ENCODE peak calls at places on chromosomes 12 and 14, in nine cellular contexts. One of them, this sample, is unnamed. For H3K4me1, the result is how much of the 10 kb centered on the place peaks cover.

GRCh38 chr14:74286736-74287135 is 16.0 kb downstream of the ABCD4 start:
- DNase-seq in psoas muscle: no peak
- DNase-seq in IMR-90: no peak
- DNase-seq in GM23338: no peak
- DNase-seq in uterus: no peak
- DNase-seq in CD8-positive, alpha-beta T cell: no peak
- DNase-seq in ovary: no peak
- DNase-seq in A549: no peak
- DNase-seq in sigmoid colon: no peak
- DNase-seq in this sample: no peak

GRCh38 chr12:53098354-53098981 is 1.0 kb downstream of the IGFBP6 start:
- DNase-seq in uterus: peak
- DNase-seq in GM23338: peak
- DNase-seq in CD8-positive, alpha-beta T cell: no peak
- DNase-seq in sigmoid colon: peak
- DNase-seq in A549: peak
- DNase-seq in IMR-90: peak
- DNase-seq in ovary: peak
- DNase-seq in psoas muscle: peak
- DNase-seq in this sample: peak

GRCh38 chr14:44657688-44658388 is 150.8 kb upstream of the FSCB start:
- DNase-seq in ovary: no peak
- DNase-seq in GM23338: peak
- DNase-seq in uterus: no peak
- DNase-seq in A549: no peak
- DNase-seq in sigmoid colon: no peak
- DNase-seq in IMR-90: peak
- DNase-seq in psoas muscle: no peak
- DNase-seq in CD8-positive, alpha-beta T cell: no peak
- DNase-seq in this sample: no peak

GRCh38 chr14:92877757-92878431 is 45.1 kb upstream of the CHGA start:
- DNase-seq in ovary: peak
- DNase-seq in GM23338: peak
- DNase-seq in IMR-90: no peak
- DNase-seq in psoas muscle: peak
- DNase-seq in A549: no peak
- DNase-seq in CD8-positive, alpha-beta T cell: no peak
- DNase-seq in uterus: peak
- DNase-seq in sigmoid colon: peak
- DNase-seq in this sample: peak

GRCh38 chr12:12749433-12749832 is 32.3 kb downstream of the CDKN1B start:
- DNase-seq in ovary: peak
- DNase-seq in sigmoid colon: no peak
- DNase-seq in IMR-90: no peak
- DNase-seq in CD8-positive, alpha-beta T cell: no peak
- DNase-seq in psoas muscle: no peak
- DNase-seq in A549: no peak
- DNase-seq in GM23338: peak
- DNase-seq in uterus: peak
- DNase-seq in this sample: no peak

GRCh38 chr12:10016881-10017280 is 6.5 kb downstream of the CLEC12B start:
- DNase-seq in A549: peak
- DNase-seq in uterus: no peak
- DNase-seq in ovary: no peak
- DNase-seq in CD8-positive, alpha-beta T cell: no peak
- DNase-seq in GM23338: no peak
- DNase-seq in IMR-90: no peak
- DNase-seq in psoas muscle: no peak
- DNase-seq in sigmoid colon: no peak
- DNase-seq in this sample: no peak

GRCh38 chr14:77889971-77890442 is 90.1 kb downstream of the ADCK1 start:
- DNase-seq in uterus: no peak
- DNase-seq in psoas muscle: no peak
- DNase-seq in CD8-positive, alpha-beta T cell: no peak
- DNase-seq in sigmoid colon: no peak
- DNase-seq in IMR-90: peak
- DNase-seq in A549: no peak
- DNase-seq in ovary: no peak
- DNase-seq in GM23338: no peak
- DNase-seq in this sample: no peak

GRCh38 chr14:43894534-43894933 is 612.5 kb downstream of the FSCB start:
- DNase-seq in IMR-90: peak
- DNase-seq in psoas muscle: no peak
- DNase-seq in uterus: no peak
- DNase-seq in A549: no peak
- DNase-seq in CD8-positive, alpha-beta T cell: no peak
- DNase-seq in ovary: no peak
- DNase-seq in GM23338: peak
- DNase-seq in sigmoid colon: no peak
- DNase-seq in this sample: no peak

DNA sequence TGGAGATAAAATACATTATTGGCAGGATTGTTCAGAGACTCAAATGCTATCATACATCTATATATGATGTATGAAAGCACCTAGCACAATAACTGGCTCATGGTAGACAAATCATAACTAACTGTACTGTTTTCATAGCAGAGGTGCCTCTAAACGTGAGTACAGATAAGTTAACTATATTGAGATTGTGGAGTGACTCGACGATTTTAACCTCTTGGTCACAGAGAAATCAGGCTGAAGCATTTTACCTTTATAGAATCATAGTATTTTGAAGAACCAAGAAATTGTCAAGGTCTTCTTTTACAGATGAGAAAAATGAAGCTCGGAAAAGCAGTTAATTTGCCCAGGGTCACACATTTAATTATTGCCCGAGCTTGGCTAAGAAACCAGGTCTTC is 666 bp upstream of the DERA start:
- DNase-seq in uterus: no peak
- DNase-seq in sigmoid colon: no peak
- DNase-seq in A549: no peak
- DNase-seq in IMR-90: no peak
- DNase-seq in psoas muscle: no peak
- DNase-seq in CD8-positive, alpha-beta T cell: no peak
- DNase-seq in GM23338: no peak
- DNase-seq in ovary: no peak
- DNase-seq in this sample: no peak
- H3K4me3 ChIP-seq in uterus: peak
- H3K4me3 ChIP-seq in sigmoid colon: peak
- H3K4me3 ChIP-seq in A549: peak
- H3K4me3 ChIP-seq in IMR-90: peak
- H3K4me3 ChIP-seq in psoas muscle: peak
- H3K4me3 ChIP-seq in CD8-positive, alpha-beta T cell: peak
- H3K4me3 ChIP-seq in GM23338: peak
- H3K4me3 ChIP-seq in ovary: no peak
- H3K4me3 ChIP-seq in this sample: no peak

GRCh38 chr12:89401433-89402086 is 49.3 kb upstream of the DUSP6 start:
- DNase-seq in ovary: no peak
- DNase-seq in psoas muscle: no peak
- DNase-seq in uterus: no peak
- DNase-seq in GM23338: no peak
- DNase-seq in sigmoid colon: no peak
- DNase-seq in CD8-positive, alpha-beta T cell: no peak
- DNase-seq in IMR-90: no peak
- DNase-seq in A549: no peak
- DNase-seq in this sample: no peak
- H3K4me1 ChIP-seq in ovary: under half
- H3K4me1 ChIP-seq in psoas muscle: under half
- H3K4me1 ChIP-seq in uterus: under half
- H3K4me1 ChIP-seq in GM23338: under half
- H3K4me1 ChIP-seq in sigmoid colon: under half
- H3K4me1 ChIP-seq in CD8-positive, alpha-beta T cell: under half
- H3K4me1 ChIP-seq in IMR-90: under half
- H3K4me1 ChIP-seq in A549: under half
- H3K4me1 ChIP-seq in this sample: under half

DNA sequence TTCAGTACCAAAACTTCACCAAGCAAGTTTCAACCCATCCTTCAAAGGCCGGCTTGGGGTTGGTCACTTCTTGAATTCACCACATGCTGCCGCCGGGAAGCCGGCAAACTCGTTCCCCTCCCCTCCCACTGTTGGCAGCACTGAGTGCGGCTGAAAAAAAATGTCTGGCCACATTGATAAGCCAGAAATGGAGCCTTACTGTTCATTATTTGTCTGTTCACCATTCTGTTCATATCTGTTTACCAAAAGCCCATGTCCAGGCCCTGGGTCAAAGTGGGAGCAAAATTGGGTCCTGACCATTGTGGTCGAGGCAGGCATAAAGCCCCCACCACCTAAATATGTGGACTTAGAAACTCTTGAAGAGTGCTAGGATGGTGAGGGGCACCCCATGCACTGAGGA is 7.3 kb upstream of the HSP90AA1 start:
- DNase-seq in A549: no peak
- DNase-seq in CD8-positive, alpha-beta T cell: no peak
- DNase-seq in sigmoid colon: no peak
- DNase-seq in ovary: no peak
- DNase-seq in psoas muscle: no peak
- DNase-seq in uterus: no peak
- DNase-seq in GM23338: peak
- DNase-seq in IMR-90: no peak
- DNase-seq in this sample: no peak
- TF ChIP-seq CTCF in A549: no peak
- TF ChIP-seq CTCF in CD8-positive, alpha-beta T cell: no peak
- TF ChIP-seq CTCF in sigmoid colon: no peak
- TF ChIP-seq CTCF in ovary: no peak
- TF ChIP-seq CTCF in psoas muscle: no peak
- TF ChIP-seq CTCF in uterus: no peak
- TF ChIP-seq CTCF in GM23338: no peak
- TF ChIP-seq CTCF in IMR-90: no peak
- TF ChIP-seq CTCF in this sample: no peak

GRCh38 chr14:21309238-21309636 is 29.4 kb downstream of the RPGRIP1 start:
- DNase-seq in psoas muscle: no peak
- DNase-seq in GM23338: no peak
- DNase-seq in IMR-90: no peak
- DNase-seq in A549: no peak
- DNase-seq in uterus: no peak
- DNase-seq in CD8-positive, alpha-beta T cell: no peak
- DNase-seq in sigmoid colon: no peak
- DNase-seq in ovary: no peak
- DNase-seq in this sample: no peak

GRCh38 chr14:21309956-21310355 is 30.1 kb downstream of the RPGRIP1 start:
- DNase-seq in uterus: no peak
- DNase-seq in IMR-90: no peak
- DNase-seq in sigmoid colon: no peak
- DNase-seq in CD8-positive, alpha-beta T cell: no peak
- DNase-seq in GM23338: no peak
- DNase-seq in psoas muscle: no peak
- DNase-seq in ovary: no peak
- DNase-seq in A549: no peak
- DNase-seq in this sample: no peak

GRCh38 chr14:21307641-21308040 is 27.8 kb downstream of the RPGRIP1 start:
- DNase-seq in GM23338: no peak
- DNase-seq in sigmoid colon: no peak
- DNase-seq in A549: no peak
- DNase-seq in IMR-90: no peak
- DNase-seq in ovary: no peak
- DNase-seq in psoas muscle: no peak
- DNase-seq in CD8-positive, alpha-beta T cell: no peak
- DNase-seq in uterus: no peak
- DNase-seq in this sample: no peak

GRCh38 chr14:21308479-21309237 is 28.8 kb downstream of the RPGRIP1 start:
- DNase-seq in IMR-90: peak
- DNase-seq in ovary: peak
- DNase-seq in sigmoid colon: peak
- DNase-seq in uterus: peak
- DNase-seq in CD8-positive, alpha-beta T cell: peak
- DNase-seq in psoas muscle: peak
- DNase-seq in GM23338: peak
- DNase-seq in A549: peak
- DNase-seq in this sample: peak

GRCh38 chr14:21308132-21308478 is 28.2 kb downstream of the RPGRIP1 start:
- DNase-seq in A549: no peak
- DNase-seq in uterus: no peak
- DNase-seq in GM23338: peak
- DNase-seq in IMR-90: no peak
- DNase-seq in sigmoid colon: no peak
- DNase-seq in CD8-positive, alpha-beta T cell: no peak
- DNase-seq in psoas muscle: no peak
- DNase-seq in ovary: no peak
- DNase-seq in this sample: no peak
- H3K4me3 ChIP-seq in A549: peak
- H3K4me3 ChIP-seq in uterus: no peak
- H3K4me3 ChIP-seq in GM23338: peak
- H3K4me3 ChIP-seq in IMR-90: no peak
- H3K4me3 ChIP-seq in sigmoid colon: no peak
- H3K4me3 ChIP-seq in CD8-positive, alpha-beta T cell: peak
- H3K4me3 ChIP-seq in psoas muscle: peak
- H3K4me3 ChIP-seq in ovary: peak
- H3K4me3 ChIP-seq in this sample: peak

GRCh38 chr12:42236017-42236416 is 2.0 kb downstream of the YAF2 start:
- DNase-seq in sigmoid colon: no peak
- DNase-seq in GM23338: no peak
- DNase-seq in IMR-90: no peak
- DNase-seq in uterus: no peak
- DNase-seq in psoas muscle: no peak
- DNase-seq in CD8-positive, alpha-beta T cell: no peak
- DNase-seq in ovary: no peak
- DNase-seq in A549: no peak
- DNase-seq in this sample: no peak

GRCh38 chr12:42234970-42235369 is 3.1 kb downstream of the YAF2 start:
- DNase-seq in uterus: peak
- DNase-seq in psoas muscle: no peak
- DNase-seq in sigmoid colon: no peak
- DNase-seq in CD8-positive, alpha-beta T cell: no peak
- DNase-seq in GM23338: no peak
- DNase-seq in A549: no peak
- DNase-seq in ovary: no peak
- DNase-seq in IMR-90: peak
- DNase-seq in this sample: no peak

GRCh38 chr12:42237853-42238239 is 202 bp downstream of the YAF2 start:
- DNase-seq in A549: no peak
- DNase-seq in ovary: no peak
- DNase-seq in psoas muscle: no peak
- DNase-seq in GM23338: no peak
- DNase-seq in CD8-positive, alpha-beta T cell: no peak
- DNase-seq in IMR-90: no peak
- DNase-seq in sigmoid colon: no peak
- DNase-seq in uterus: no peak
- DNase-seq in this sample: no peak

GRCh38 chr12:42237052-42237852 is 796 bp downstream of the YAF2 start:
- DNase-seq in ovary: peak
- DNase-seq in psoas muscle: peak
- DNase-seq in uterus: peak
- DNase-seq in IMR-90: peak
- DNase-seq in CD8-positive, alpha-beta T cell: peak
- DNase-seq in A549: peak
- DNase-seq in GM23338: peak
- DNase-seq in sigmoid colon: peak
- DNase-seq in this sample: peak

GRCh38 chr12:42235426-42235825 is 2.6 kb downstream of the YAF2 start:
- DNase-seq in GM23338: no peak
- DNase-seq in sigmoid colon: no peak
- DNase-seq in psoas muscle: no peak
- DNase-seq in ovary: no peak
- DNase-seq in uterus: peak
- DNase-seq in A549: no peak
- DNase-seq in IMR-90: no peak
- DNase-seq in CD8-positive, alpha-beta T cell: no peak
- DNase-seq in this sample: peak
- H3K4me1 ChIP-seq in GM23338: under half
- H3K4me1 ChIP-seq in sigmoid colon: under half
- H3K4me1 ChIP-seq in psoas muscle: half or more
- H3K4me1 ChIP-seq in ovary: under half
- H3K4me1 ChIP-seq in uterus: under half
- H3K4me1 ChIP-seq in A549: under half
- H3K4me1 ChIP-seq in IMR-90: under half
- H3K4me1 ChIP-seq in CD8-positive, alpha-beta T cell: half or more
- H3K4me1 ChIP-seq in this sample: half or more